ENCODE peak calls at places on chromosomes 7 and 10, in seven cellular contexts. One of them, this sample, is unnamed.

GRCh38 chr7:7014827-7015610 is 167.3 kb upstream of the C1GALT1 start:
- DNase-seq in transverse colon: no peak
- DNase-seq in stomach: no peak
- DNase-seq in SK-N-SH: peak
- DNase-seq in A549: no peak
- DNase-seq in sigmoid colon: no peak
- DNase-seq in upper lobe of left lung: no peak
- DNase-seq in this sample: no peak

GRCh38 chr7:131431289-131431688 is 103.6 kb downstream of the MKLN1 start:
- DNase-seq in transverse colon: peak
- DNase-seq in stomach: peak
- DNase-seq in SK-N-SH: no peak
- DNase-seq in A549: no peak
- DNase-seq in sigmoid colon: no peak
- DNase-seq in upper lobe of left lung: no peak
- DNase-seq in this sample: no peak

GRCh38 chr7:70776627-70777101 is 355.3 kb upstream of the GALNT17 start:
- DNase-seq in transverse colon: no peak
- DNase-seq in stomach: no peak
- DNase-seq in SK-N-SH: no peak
- DNase-seq in A549: no peak
- DNase-seq in sigmoid colon: no peak
- DNase-seq in upper lobe of left lung: no peak
- DNase-seq in this sample: no peak

GRCh38 chr10:8407561-8408021 is 353.1 kb downstream of the GATA3 start:
- DNase-seq in transverse colon: no peak
- DNase-seq in stomach: no peak
- DNase-seq in SK-N-SH: no peak
- DNase-seq in A549: no peak
- DNase-seq in sigmoid colon: no peak
- DNase-seq in upper lobe of left lung: no peak
- DNase-seq in this sample: no peak

GRCh38 chr10:62327897-62328296 is 46.3 kb upstream of the ZNF365 start:
- DNase-seq in transverse colon: no peak
- DNase-seq in stomach: no peak
- DNase-seq in SK-N-SH: no peak
- DNase-seq in A549: no peak
- DNase-seq in sigmoid colon: no peak
- DNase-seq in upper lobe of left lung: no peak
- DNase-seq in this sample: no peak

GRCh38 chr7:41730668-41731067 is 27.8 kb upstream of the INHBA start:
- DNase-seq in transverse colon: no peak
- DNase-seq in stomach: no peak
- DNase-seq in SK-N-SH: no peak
- DNase-seq in A549: no peak
- DNase-seq in sigmoid colon: no peak
- DNase-seq in upper lobe of left lung: no peak
- DNase-seq in this sample: no peak

GRCh38 chr7:5414876-5415275 is 8.8 kb downstream of the TNRC18 start:
- DNase-seq in transverse colon: no peak
- DNase-seq in stomach: no peak
- DNase-seq in SK-N-SH: no peak
- DNase-seq in A549: no peak
- DNase-seq in sigmoid colon: no peak
- DNase-seq in upper lobe of left lung: no peak
- DNase-seq in this sample: no peak

GRCh38 chr10:69483988-69484387 is 32.7 kb downstream of the TSPAN15 start:
- DNase-seq in transverse colon: no peak
- DNase-seq in stomach: no peak
- DNase-seq in SK-N-SH: no peak
- DNase-seq in A549: no peak
- DNase-seq in sigmoid colon: no peak
- DNase-seq in upper lobe of left lung: no peak
- DNase-seq in this sample: no peak

GRCh38 chr7:76509931-76510877 is at the start of gene UPK3B:
- DNase-seq in transverse colon: no peak
- DNase-seq in stomach: no peak
- DNase-seq in SK-N-SH: peak
- DNase-seq in A549: no peak
- DNase-seq in sigmoid colon: peak
- DNase-seq in upper lobe of left lung: peak
- DNase-seq in this sample: peak

GRCh38 chr7:53022893-53023292 is 12.5 kb upstream of the POM121L12 start:
- DNase-seq in transverse colon: no peak
- DNase-seq in stomach: no peak
- DNase-seq in SK-N-SH: no peak
- DNase-seq in A549: no peak
- DNase-seq in sigmoid colon: no peak
- DNase-seq in upper lobe of left lung: no peak
- DNase-seq in this sample: no peak

GRCh38 chr10:11165591-11166543 is 148.2 kb downstream of the CELF2 start:
- DNase-seq in transverse colon: peak
- DNase-seq in stomach: peak
- DNase-seq in SK-N-SH: peak
- DNase-seq in A549: peak
- DNase-seq in sigmoid colon: peak
- DNase-seq in upper lobe of left lung: peak
- DNase-seq in this sample: no peak

GRCh38 chr10:115059301-115059898 is 33.8 kb upstream of the ATRNL1 start:
- DNase-seq in transverse colon: no peak
- DNase-seq in stomach: no peak
- DNase-seq in SK-N-SH: no peak
- DNase-seq in A549: no peak
- DNase-seq in sigmoid colon: no peak
- DNase-seq in upper lobe of left lung: no peak
- DNase-seq in this sample: no peak

GRCh38 chr7:125136341-125136740 is 206.7 kb upstream of the POT1 start:
- DNase-seq in transverse colon: no peak
- DNase-seq in stomach: no peak
- DNase-seq in SK-N-SH: no peak
- DNase-seq in A549: no peak
- DNase-seq in sigmoid colon: no peak
- DNase-seq in upper lobe of left lung: no peak
- DNase-seq in this sample: no peak

GRCh38 chr7:121530251-121531174 is 134.4 kb upstream of the FAM3C start:
- DNase-seq in transverse colon: peak
- DNase-seq in stomach: peak
- DNase-seq in SK-N-SH: no peak
- DNase-seq in A549: peak
- DNase-seq in sigmoid colon: no peak
- DNase-seq in upper lobe of left lung: peak
- DNase-seq in this sample: no peak

GRCh38 chr7:96649981-96650380 is 59.7 kb downstream of the SEM1 start:
- DNase-seq in transverse colon: no peak
- DNase-seq in stomach: no peak
- DNase-seq in SK-N-SH: no peak
- DNase-seq in A549: no peak
- DNase-seq in sigmoid colon: no peak
- DNase-seq in upper lobe of left lung: no peak
- DNase-seq in this sample: no peak

GRCh38 chr7:96657347-96658010 is 52.2 kb downstream of the SEM1 start:
- DNase-seq in transverse colon: no peak
- DNase-seq in stomach: no peak
- DNase-seq in SK-N-SH: no peak
- DNase-seq in A549: no peak
- DNase-seq in sigmoid colon: no peak
- DNase-seq in upper lobe of left lung: no peak
- DNase-seq in this sample: no peak

GRCh38 chr7:96655956-96656355 is 53.7 kb downstream of the SEM1 start:
- DNase-seq in transverse colon: no peak
- DNase-seq in stomach: no peak
- DNase-seq in SK-N-SH: no peak
- DNase-seq in A549: no peak
- DNase-seq in sigmoid colon: no peak
- DNase-seq in upper lobe of left lung: no peak
- DNase-seq in this sample: no peak

GRCh38 chr7:96658011-96658391 is 51.6 kb downstream of the SEM1 start:
- DNase-seq in transverse colon: no peak
- DNase-seq in stomach: no peak
- DNase-seq in SK-N-SH: no peak
- DNase-seq in A549: no peak
- DNase-seq in sigmoid colon: no peak
- DNase-seq in upper lobe of left lung: no peak
- DNase-seq in this sample: no peak

GRCh38 chr7:96654630-96655188 is 54.9 kb downstream of the SEM1 start:
- DNase-seq in transverse colon: no peak
- DNase-seq in stomach: no peak
- DNase-seq in SK-N-SH: no peak
- DNase-seq in A549: no peak
- DNase-seq in sigmoid colon: no peak
- DNase-seq in upper lobe of left lung: no peak
- DNase-seq in this sample: no peak
- TF ChIP-seq EP300 in transverse colon: no peak
- TF ChIP-seq EP300 in stomach: no peak
- TF ChIP-seq EP300 in SK-N-SH: no peak
- TF ChIP-seq EP300 in A549: no peak
- TF ChIP-seq EP300 in sigmoid colon: no peak
- TF ChIP-seq EP300 in upper lobe of left lung: no peak
- TF ChIP-seq EP300 in this sample: no peak

GRCh38 chr7:876077-876971 is at the start of gene GET4:
- DNase-seq in transverse colon: peak
- DNase-seq in stomach: peak
- DNase-seq in SK-N-SH: peak
- DNase-seq in A549: peak
- DNase-seq in sigmoid colon: peak
- DNase-seq in upper lobe of left lung: peak
- DNase-seq in this sample: peak
- TF ChIP-seq EP300 in transverse colon: no peak
- TF ChIP-seq EP300 in stomach: no peak
- TF ChIP-seq EP300 in SK-N-SH: no peak
- TF ChIP-seq EP300 in A549: no peak
- TF ChIP-seq EP300 in sigmoid colon: no peak
- TF ChIP-seq EP300 in upper lobe of left lung: no peak
- TF ChIP-seq EP300 in this sample: no peak

GRCh38 chr10:4673279-4674040 is 152.5 kb upstream of the AKR1E2 start:
- DNase-seq in transverse colon: no peak
- DNase-seq in stomach: no peak
- DNase-seq in SK-N-SH: no peak
- DNase-seq in A549: no peak
- DNase-seq in sigmoid colon: no peak
- DNase-seq in upper lobe of left lung: no peak
- DNase-seq in this sample: no peak

GRCh38 chr10:4676566-4676965 is 149.4 kb upstream of the AKR1E2 start:
- DNase-seq in transverse colon: no peak
- DNase-seq in stomach: no peak
- DNase-seq in SK-N-SH: no peak
- DNase-seq in A549: no peak
- DNase-seq in sigmoid colon: no peak
- DNase-seq in upper lobe of left lung: no peak
- DNase-seq in this sample: no peak

GRCh38 chr10:4677296-4678021 is 148.5 kb upstream of the AKR1E2 start:
- DNase-seq in transverse colon: no peak
- DNase-seq in stomach: no peak
- DNase-seq in SK-N-SH: no peak
- DNase-seq in A549: peak
- DNase-seq in sigmoid colon: no peak
- DNase-seq in upper lobe of left lung: no peak
- DNase-seq in this sample: no peak

GRCh38 chr10:4678951-4679671 is 146.9 kb upstream of the AKR1E2 start:
- DNase-seq in transverse colon: peak
- DNase-seq in stomach: no peak
- DNase-seq in SK-N-SH: no peak
- DNase-seq in A549: no peak
- DNase-seq in sigmoid colon: no peak
- DNase-seq in upper lobe of left lung: no peak
- DNase-seq in this sample: no peak

GRCh38 chr10:4678023-4678950 is 147.7 kb upstream of the AKR1E2 start:
- DNase-seq in transverse colon: peak
- DNase-seq in stomach: no peak
- DNase-seq in SK-N-SH: no peak
- DNase-seq in A549: peak
- DNase-seq in sigmoid colon: no peak
- DNase-seq in upper lobe of left lung: no peak
- DNase-seq in this sample: no peak
- TF ChIP-seq EP300 in transverse colon: peak
- TF ChIP-seq EP300 in stomach: no peak
- TF ChIP-seq EP300 in SK-N-SH: no peak
- TF ChIP-seq EP300 in A549: no peak
- TF ChIP-seq EP300 in sigmoid colon: no peak
- TF ChIP-seq EP300 in upper lobe of left lung: no peak
- TF ChIP-seq EP300 in this sample: peak

GRCh38 chr10:120428754-120429153 is 28.3 kb upstream of the PLPP4 start:
- DNase-seq in transverse colon: no peak
- DNase-seq in stomach: no peak
- DNase-seq in SK-N-SH: peak
- DNase-seq in A549: no peak
- DNase-seq in sigmoid colon: no peak
- DNase-seq in upper lobe of left lung: no peak
- DNase-seq in this sample: no peak
- TF ChIP-seq EP300 in transverse colon: no peak
- TF ChIP-seq EP300 in stomach: no peak
- TF ChIP-seq EP300 in SK-N-SH: peak
- TF ChIP-seq EP300 in A549: no peak
- TF ChIP-seq EP300 in sigmoid colon: no peak
- TF ChIP-seq EP300 in upper lobe of left lung: no peak
- TF ChIP-seq EP300 in this sample: no peak

GRCh38 chr10:119480667-119481066 is 61.9 kb downstream of the RGS10 start:
- DNase-seq in transverse colon: no peak
- DNase-seq in stomach: no peak
- DNase-seq in SK-N-SH: no peak
- DNase-seq in A549: no peak
- DNase-seq in sigmoid colon: peak
- DNase-seq in upper lobe of left lung: no peak
- DNase-seq in this sample: no peak

GRCh38 chr10:119483001-119483400 is 59.5 kb downstream of the RGS10 start:
- DNase-seq in transverse colon: no peak
- DNase-seq in stomach: no peak
- DNase-seq in SK-N-SH: no peak
- DNase-seq in A549: no peak
- DNase-seq in sigmoid colon: no peak
- DNase-seq in upper lobe of left lung: no peak
- DNase-seq in this sample: no peak

GRCh38 chr10:119479532-119479931 is 63.0 kb downstream of the RGS10 start:
- DNase-seq in transverse colon: no peak
- DNase-seq in stomach: no peak
- DNase-seq in SK-N-SH: no peak
- DNase-seq in A549: no peak
- DNase-seq in sigmoid colon: no peak
- DNase-seq in upper lobe of left lung: no peak
- DNase-seq in this sample: no peak

GRCh38 chr10:119481781-119482426 is 60.6 kb downstream of the RGS10 start:
- DNase-seq in transverse colon: no peak
- DNase-seq in stomach: no peak
- DNase-seq in SK-N-SH: no peak
- DNase-seq in A549: no peak
- DNase-seq in sigmoid colon: no peak
- DNase-seq in upper lobe of left lung: no peak
- DNase-seq in this sample: no peak

GRCh38 chr10:119483839-119484238 is 58.7 kb downstream of the RGS10 start:
- DNase-seq in transverse colon: no peak
- DNase-seq in stomach: no peak
- DNase-seq in SK-N-SH: no peak
- DNase-seq in A549: no peak
- DNase-seq in sigmoid colon: no peak
- DNase-seq in upper lobe of left lung: no peak
- DNase-seq in this sample: no peak
- TF ChIP-seq EP300 in transverse colon: no peak
- TF ChIP-seq EP300 in stomach: no peak
- TF ChIP-seq EP300 in SK-N-SH: no peak
- TF ChIP-seq EP300 in A549: no peak
- TF ChIP-seq EP300 in sigmoid colon: no peak
- TF ChIP-seq EP300 in upper lobe of left lung: no peak
- TF ChIP-seq EP300 in this sample: no peak